ENCODE peak calls at places on chromosomes 1 and 21, in four cellular contexts. Z, P, R and X are unnamed samples.

GRCh38 chr1:202283991-202284390 is 57.7 kb downstream of the UBE2T start:
- DNase-seq in Z (no peak), P (no peak), R (peak), X (no peak)

GRCh38 chr1:188249813-188250212 is 1421.1 kb downstream of the PLA2G4A start:
- DNase-seq in Z (no peak), P (no peak), R (no peak), X (no peak)

GRCh38 chr1:115545791-115546733 is 95.7 kb upstream of the VANGL1 start:
- DNase-seq in Z (peak), P (peak), R (peak), X (no peak)

GRCh38 chr1:116418091-116418830 is 45.2 kb downstream of the ATP1A1 start:
- DNase-seq in Z (peak), P (peak), R (peak), X (peak)

GRCh38 chr1:113937146-113937545 is 8.0 kb downstream of the HIPK1 start:
- DNase-seq in Z (no peak), P (no peak), R (no peak), X (no peak)

GRCh38 chr1:180533571-180533987 is 25.2 kb upstream of the OVAAL start:
- DNase-seq in Z (peak), P (peak), R (peak), X (peak)

GRCh38 chr1:192564099-192564498 is 11.5 kb upstream of the RGS1 start:
- DNase-seq in Z (no peak), P (no peak), R (no peak), X (no peak)

GRCh38 chr1:83670891-83671565 is 327.9 kb downstream of the TTLL7 start:
- DNase-seq in Z (no peak), P (no peak), R (no peak), X (no peak)

GRCh38 chr21:45468971-45469272 is 64.0 kb downstream of the COL18A1 start:
- DNase-seq in Z (peak), P (no peak), R (no peak), X (no peak)

GRCh38 chr1:107247679-107248078 is 106.8 kb downstream of the NTNG1 start:
- DNase-seq in Z (no peak), P (no peak), R (no peak), X (no peak)

GRCh38 chr1:156100205-156100995 is 14.1 kb upstream of the LMNA start:
- DNase-seq in Z (no peak), P (no peak), R (no peak), X (no peak)

GRCh38 chr1:74324684-74325448 is 89.7 kb downstream of the TNNI3K start:
- DNase-seq in Z (no peak), P (no peak), R (no peak), X (no peak)

GRCh38 chr1:117567976-117568375 is 37.9 kb upstream of the TENT5C start:
- DNase-seq in Z (no peak), P (no peak), R (no peak), X (no peak)

GRCh38 chr1:42429623-42430022 is 26.2 kb downstream of the ZMYND12 start:
- DNase-seq in Z (no peak), P (no peak), R (no peak), X (no peak)

GRCh38 chr1:233627823-233628222 is 13.9 kb downstream of the KCNK1 start:
- DNase-seq in Z (no peak), P (no peak), R (no peak), X (no peak)

GRCh38 chr1:12433323-12434053 is 184.5 kb downstream of the DHRS3 start:
- DNase-seq in Z (peak), P (no peak), R (no peak), X (peak)

GRCh38 chr1:101451888-101452287 is 215.1 kb downstream of the S1PR1 start:
- DNase-seq in Z (no peak), P (no peak), R (no peak), X (no peak)

GRCh38 chr1:29282135-29282923 is 46.0 kb downstream of the PTPRU start:
- DNase-seq in Z (no peak), P (no peak), R (no peak), X (no peak)

GRCh38 chr21:35428489-35428888 is 379.4 kb upstream of the RUNX1 start:
- DNase-seq in Z (peak), P (no peak), R (no peak), X (no peak)

GRCh38 chr1:36382669-36383068 is 3.1 kb downstream of the STK40 start:
- DNase-seq in Z (no peak), P (no peak), R (no peak), X (no peak)

GRCh38 chr1:36386262-36387140 is 777 bp upstream of the STK40 start:
- DNase-seq in Z (peak), P (peak), R (peak), X (peak)

GRCh38 chr1:36385410-36386261 is at the start of gene STK40:
- DNase-seq in Z (peak), P (peak), R (peak), X (peak)

GRCh38 chr1:36383240-36383639 is 2.5 kb downstream of the STK40 start:
- DNase-seq in Z (peak), P (no peak), R (no peak), X (no peak)

GRCh38 chr1:36384542-36385409 is 948 bp downstream of the STK40 start:
- DNase-seq in Z (peak), P (peak), R (no peak), X (peak)
- TF ChIP-seq POLR2A in Z (no peak), P (peak), R (no peak), X (peak)

DNA sequence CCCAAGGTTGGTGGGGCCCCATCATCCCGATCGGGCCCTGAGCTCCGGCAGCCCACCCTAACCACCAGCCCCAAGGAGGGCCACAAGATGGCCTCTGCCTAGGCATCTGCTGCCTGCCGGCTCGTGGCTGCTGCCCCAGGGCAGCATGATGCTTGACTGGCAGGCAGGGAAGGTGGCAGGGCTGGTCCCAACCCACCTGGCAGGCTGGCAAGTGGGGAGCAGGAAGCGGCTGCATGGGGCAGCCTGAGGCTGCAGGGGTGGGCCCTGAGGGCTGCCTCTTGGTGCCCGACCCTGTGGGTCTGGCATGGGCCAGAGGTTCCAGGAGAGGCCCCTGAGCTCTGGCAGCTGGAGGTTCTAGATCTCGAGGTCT is 774 bp upstream of the GJC2 start:
- DNase-seq in Z (no peak), P (no peak), R (no peak), X (no peak)
- TF ChIP-seq POLR2A in Z (no peak), P (no peak), R (no peak), X (no peak)

GRCh38 chr1:211675230-211676105 is at the start of gene NEK2:
- DNase-seq in Z (peak), P (peak), R (peak), X (peak)
- TF ChIP-seq POLR2A in Z (no peak), P (no peak), R (peak), X (no peak)

DNA sequence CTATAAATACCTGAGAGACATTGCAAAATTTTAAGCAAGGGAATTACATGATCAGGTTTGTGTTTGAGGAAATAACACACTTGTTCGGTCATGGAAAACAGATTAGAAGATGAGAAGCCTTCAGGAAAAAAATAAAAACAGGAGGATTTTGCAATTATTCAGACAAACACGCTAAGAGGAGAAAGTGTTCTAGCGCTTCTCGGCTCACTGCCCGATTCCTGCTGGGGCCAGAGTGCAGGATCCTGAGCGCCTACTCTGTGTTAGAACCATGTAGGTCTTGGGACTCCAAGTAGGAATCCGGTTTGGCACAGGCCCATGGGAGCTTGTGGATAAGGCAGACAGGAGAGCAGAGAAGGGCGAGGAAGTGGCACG is 8.1 kb upstream of the PRELP start:
- DNase-seq in Z (peak), P (no peak), R (no peak), X (peak)
- TF ChIP-seq POLR2A in Z (no peak), P (no peak), R (no peak), X (no peak)

DNA sequence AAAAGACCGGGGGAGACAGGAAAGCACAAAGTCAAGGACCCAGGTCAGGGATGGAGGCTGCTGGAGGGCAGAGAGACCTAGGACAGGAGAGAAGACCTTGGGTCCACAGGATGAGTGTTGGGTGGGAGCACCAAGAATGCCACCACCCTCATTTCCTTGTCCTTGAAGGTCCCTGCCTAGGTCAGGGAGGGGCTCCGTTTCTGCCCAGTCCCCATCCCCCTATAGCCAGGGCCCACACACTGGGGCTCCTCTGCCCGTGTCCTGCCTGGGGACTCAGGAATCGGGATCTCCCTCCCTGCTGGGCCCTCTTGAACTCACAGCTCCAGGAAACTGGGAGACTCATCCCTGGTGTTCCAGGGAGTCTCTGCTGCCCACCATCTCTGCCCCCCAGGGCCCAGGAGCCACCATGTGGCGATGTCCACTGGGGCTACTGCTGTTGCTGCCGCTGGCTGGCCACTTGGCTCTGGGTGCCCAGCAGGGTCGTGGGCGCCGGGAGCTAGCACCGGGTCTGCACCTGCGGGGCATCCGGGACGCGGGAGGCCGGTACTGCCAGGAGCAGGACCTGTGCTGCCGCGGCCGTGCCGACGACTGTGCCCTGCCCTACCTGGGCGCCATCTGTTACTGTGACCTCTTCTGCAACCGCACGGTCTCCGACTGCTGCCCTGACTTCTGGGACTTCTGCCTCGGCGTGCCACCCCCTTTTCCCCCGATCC is 584 bp downstream of the TINAGL1 start:
- DNase-seq in Z (no peak), P (no peak), R (no peak), X (no peak)
- TF ChIP-seq POLR2A in Z (no peak), P (no peak), R (no peak), X (no peak)

DNA sequence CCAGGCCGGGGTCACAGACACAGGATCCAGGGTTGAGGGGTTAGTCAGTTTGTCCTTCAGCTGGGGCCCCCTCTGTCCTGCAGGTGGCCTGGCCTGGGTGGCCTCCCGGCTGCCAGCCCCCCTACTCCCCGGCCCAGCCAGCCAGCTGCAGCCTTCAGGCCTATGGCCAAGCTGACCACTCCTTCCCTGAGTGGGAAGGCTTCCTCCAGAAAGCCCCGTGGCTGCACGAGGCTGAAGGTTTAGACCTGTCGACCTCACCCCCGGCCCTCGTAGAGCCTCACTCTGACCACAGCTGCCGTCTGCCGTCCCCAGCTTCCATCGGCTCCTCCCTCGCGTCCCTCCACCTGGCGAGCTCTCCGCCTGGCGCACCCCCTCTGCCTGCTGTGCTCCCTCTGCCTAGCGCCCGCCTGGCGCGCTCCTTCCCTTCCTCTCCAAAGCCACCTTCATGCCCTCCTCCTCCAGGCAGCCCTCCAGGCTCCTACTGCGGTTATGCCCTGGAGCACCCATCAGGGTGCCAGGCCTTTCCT is 9.6 kb downstream of the TTLL10 start:
- DNase-seq in Z (peak), P (no peak), R (no peak), X (no peak)
- TF ChIP-seq POLR2A in Z (no peak), P (no peak), R (no peak), X (no peak)